ENCODE peak calls at places on chromosomes 13 and 19, in nine cellular contexts. One of them, this sample, is unnamed. For H3K4me1, the result is how much of the 10 kb centered on the place peaks cover.

GRCh38 chr19:37309834-37310575 is 60.9 kb upstream of the ZNF527 start:
- DNase-seq in A549: peak
- DNase-seq in K562: no peak
- DNase-seq in esophagus muscularis mucosa: no peak
- DNase-seq in stomach: no peak
- DNase-seq in tibial nerve: no peak
- DNase-seq in transverse colon: no peak
- DNase-seq in suprapubic skin: peak
- DNase-seq in upper lobe of left lung: no peak
- DNase-seq in this sample: no peak

GRCh38 chr19:56538761-56539263 is at the start of gene ZFP28:
- DNase-seq in A549: no peak
- DNase-seq in K562: no peak
- DNase-seq in esophagus muscularis mucosa: peak
- DNase-seq in stomach: no peak
- DNase-seq in tibial nerve: peak
- DNase-seq in transverse colon: peak
- DNase-seq in suprapubic skin: peak
- DNase-seq in upper lobe of left lung: peak
- DNase-seq in this sample: no peak

GRCh38 chr13:50678464-50679162 is 164.9 kb downstream of the DLEU7 start:
- DNase-seq in A549: no peak
- DNase-seq in K562: no peak
- DNase-seq in esophagus muscularis mucosa: peak
- DNase-seq in stomach: no peak
- DNase-seq in tibial nerve: no peak
- DNase-seq in transverse colon: no peak
- DNase-seq in suprapubic skin: no peak
- DNase-seq in upper lobe of left lung: no peak
- DNase-seq in this sample: no peak

GRCh38 chr19:16895467-16896097 is 6.8 kb downstream of the F2RL3 start:
- DNase-seq in A549: no peak
- DNase-seq in K562: no peak
- DNase-seq in esophagus muscularis mucosa: no peak
- DNase-seq in stomach: no peak
- DNase-seq in tibial nerve: no peak
- DNase-seq in transverse colon: no peak
- DNase-seq in suprapubic skin: no peak
- DNase-seq in upper lobe of left lung: no peak
- DNase-seq in this sample: peak

GRCh38 chr19:38224014-38224862 is at the start of gene DPF1:
- DNase-seq in A549: peak
- DNase-seq in K562: peak
- DNase-seq in esophagus muscularis mucosa: no peak
- DNase-seq in stomach: peak
- DNase-seq in tibial nerve: no peak
- DNase-seq in transverse colon: peak
- DNase-seq in suprapubic skin: no peak
- DNase-seq in upper lobe of left lung: no peak
- DNase-seq in this sample: no peak

GRCh38 chr13:89269737-89270136 is 1598.6 kb downstream of the SLITRK5 start:
- DNase-seq in A549: no peak
- DNase-seq in K562: no peak
- DNase-seq in esophagus muscularis mucosa: no peak
- DNase-seq in stomach: no peak
- DNase-seq in tibial nerve: no peak
- DNase-seq in transverse colon: no peak
- DNase-seq in suprapubic skin: no peak
- DNase-seq in upper lobe of left lung: no peak
- DNase-seq in this sample: no peak

GRCh38 chr19:54432144-54432738 is 16.8 kb upstream of the LENG8 start:
- DNase-seq in A549: no peak
- DNase-seq in K562: no peak
- DNase-seq in esophagus muscularis mucosa: no peak
- DNase-seq in stomach: no peak
- DNase-seq in tibial nerve: no peak
- DNase-seq in transverse colon: no peak
- DNase-seq in suprapubic skin: no peak
- DNase-seq in upper lobe of left lung: no peak
- DNase-seq in this sample: no peak

GRCh38 chr13:39913928-39914327 is 258.5 kb downstream of the COG6 start:
- DNase-seq in A549: no peak
- DNase-seq in K562: no peak
- DNase-seq in esophagus muscularis mucosa: no peak
- DNase-seq in stomach: no peak
- DNase-seq in tibial nerve: peak
- DNase-seq in transverse colon: no peak
- DNase-seq in suprapubic skin: no peak
- DNase-seq in upper lobe of left lung: no peak
- DNase-seq in this sample: no peak

GRCh38 chr13:109256866-109257760 is 529.3 kb downstream of the IRS2 start:
- DNase-seq in A549: peak
- DNase-seq in K562: no peak
- DNase-seq in esophagus muscularis mucosa: no peak
- DNase-seq in stomach: no peak
- DNase-seq in tibial nerve: no peak
- DNase-seq in transverse colon: no peak
- DNase-seq in suprapubic skin: no peak
- DNase-seq in upper lobe of left lung: peak
- DNase-seq in this sample: no peak

GRCh38 chr13:42075517-42075916 is 27.1 kb downstream of the DGKH start:
- DNase-seq in A549: no peak
- DNase-seq in K562: no peak
- DNase-seq in esophagus muscularis mucosa: no peak
- DNase-seq in stomach: no peak
- DNase-seq in tibial nerve: no peak
- DNase-seq in transverse colon: no peak
- DNase-seq in suprapubic skin: no peak
- DNase-seq in upper lobe of left lung: no peak
- DNase-seq in this sample: no peak

GRCh38 chr19:39512964-39513363 is 2.0 kb upstream of the SELENOV start:
- DNase-seq in A549: no peak
- DNase-seq in K562: no peak
- DNase-seq in esophagus muscularis mucosa: no peak
- DNase-seq in stomach: no peak
- DNase-seq in tibial nerve: no peak
- DNase-seq in transverse colon: no peak
- DNase-seq in suprapubic skin: no peak
- DNase-seq in upper lobe of left lung: no peak
- DNase-seq in this sample: no peak

GRCh38 chr13:89514534-89515312 is 1832.8 kb upstream of the MIR17HG start:
- DNase-seq in A549: peak
- DNase-seq in K562: no peak
- DNase-seq in esophagus muscularis mucosa: no peak
- DNase-seq in stomach: no peak
- DNase-seq in tibial nerve: no peak
- DNase-seq in transverse colon: no peak
- DNase-seq in suprapubic skin: no peak
- DNase-seq in upper lobe of left lung: peak
- DNase-seq in this sample: no peak

GRCh38 chr19:38714354-38714778 is 29.9 kb downstream of the CAPN12 start:
- DNase-seq in A549: no peak
- DNase-seq in K562: no peak
- DNase-seq in esophagus muscularis mucosa: no peak
- DNase-seq in stomach: peak
- DNase-seq in tibial nerve: no peak
- DNase-seq in transverse colon: no peak
- DNase-seq in suprapubic skin: no peak
- DNase-seq in upper lobe of left lung: no peak
- DNase-seq in this sample: no peak

GRCh38 chr19:13920940-13921744 is 15.1 kb downstream of the CC2D1A start:
- DNase-seq in A549: peak
- DNase-seq in K562: peak
- DNase-seq in esophagus muscularis mucosa: no peak
- DNase-seq in stomach: no peak
- DNase-seq in tibial nerve: peak
- DNase-seq in transverse colon: no peak
- DNase-seq in suprapubic skin: no peak
- DNase-seq in upper lobe of left lung: peak
- DNase-seq in this sample: no peak

GRCh38 chr19:47860602-47861297 is 1.7 kb downstream of the TPRX2 start:
- DNase-seq in A549: no peak
- DNase-seq in K562: no peak
- DNase-seq in esophagus muscularis mucosa: no peak
- DNase-seq in stomach: no peak
- DNase-seq in tibial nerve: no peak
- DNase-seq in transverse colon: no peak
- DNase-seq in suprapubic skin: no peak
- DNase-seq in upper lobe of left lung: no peak
- DNase-seq in this sample: no peak

GRCh38 chr19:55132453-55133129 is 15.2 kb upstream of the PPP1R12C start:
- DNase-seq in A549: no peak
- DNase-seq in K562: no peak
- DNase-seq in esophagus muscularis mucosa: no peak
- DNase-seq in stomach: no peak
- DNase-seq in tibial nerve: no peak
- DNase-seq in transverse colon: no peak
- DNase-seq in suprapubic skin: no peak
- DNase-seq in upper lobe of left lung: no peak
- DNase-seq in this sample: no peak

GRCh38 chr19:39003188-39003587 is 27.6 kb upstream of the FBXO17 start:
- DNase-seq in A549: no peak
- DNase-seq in K562: no peak
- DNase-seq in esophagus muscularis mucosa: no peak
- DNase-seq in stomach: no peak
- DNase-seq in tibial nerve: no peak
- DNase-seq in transverse colon: no peak
- DNase-seq in suprapubic skin: no peak
- DNase-seq in upper lobe of left lung: no peak
- DNase-seq in this sample: no peak

GRCh38 chr13:54879036-54879435 is 1850.4 kb downstream of the OLFM4 start:
- DNase-seq in A549: no peak
- DNase-seq in K562: no peak
- DNase-seq in esophagus muscularis mucosa: no peak
- DNase-seq in stomach: no peak
- DNase-seq in tibial nerve: no peak
- DNase-seq in transverse colon: no peak
- DNase-seq in suprapubic skin: no peak
- DNase-seq in upper lobe of left lung: no peak
- DNase-seq in this sample: no peak

GRCh38 chr19:4516939-4517300 is 1.4 kb downstream of the PLIN4 start:
- DNase-seq in A549: no peak
- DNase-seq in K562: no peak
- DNase-seq in esophagus muscularis mucosa: no peak
- DNase-seq in stomach: no peak
- DNase-seq in tibial nerve: no peak
- DNase-seq in transverse colon: no peak
- DNase-seq in suprapubic skin: no peak
- DNase-seq in upper lobe of left lung: no peak
- DNase-seq in this sample: no peak
- H3K4me1 ChIP-seq in A549: under half
- H3K4me1 ChIP-seq in K562: under half
- H3K4me1 ChIP-seq in esophagus muscularis mucosa: under half
- H3K4me1 ChIP-seq in stomach: under half
- H3K4me1 ChIP-seq in tibial nerve: under half
- H3K4me1 ChIP-seq in transverse colon: under half
- H3K4me1 ChIP-seq in suprapubic skin: under half
- H3K4me1 ChIP-seq in upper lobe of left lung: under half
- H3K4me1 ChIP-seq in this sample: under half

GRCh38 chr19:10408511-10409291 is 5.4 kb upstream of the CDC37 start:
- DNase-seq in A549: no peak
- DNase-seq in K562: no peak
- DNase-seq in esophagus muscularis mucosa: no peak
- DNase-seq in stomach: no peak
- DNase-seq in tibial nerve: no peak
- DNase-seq in transverse colon: peak
- DNase-seq in suprapubic skin: no peak
- DNase-seq in upper lobe of left lung: peak
- DNase-seq in this sample: no peak
- TF ChIP-seq EP300 in A549: no peak
- TF ChIP-seq EP300 in K562: no peak
- TF ChIP-seq EP300 in esophagus muscularis mucosa: no peak
- TF ChIP-seq EP300 in stomach: no peak
- TF ChIP-seq EP300 in tibial nerve: no peak
- TF ChIP-seq EP300 in transverse colon: no peak
- TF ChIP-seq EP300 in suprapubic skin: no peak
- TF ChIP-seq EP300 in upper lobe of left lung: no peak
- TF ChIP-seq EP300 in this sample: no peak

GRCh38 chr13:43359536-43359935 is 336.1 kb downstream of the DNAJC15 start:
- DNase-seq in A549: no peak
- DNase-seq in K562: no peak
- DNase-seq in esophagus muscularis mucosa: no peak
- DNase-seq in stomach: no peak
- DNase-seq in tibial nerve: no peak
- DNase-seq in transverse colon: no peak
- DNase-seq in suprapubic skin: no peak
- DNase-seq in upper lobe of left lung: no peak
- DNase-seq in this sample: no peak

GRCh38 chr13:43357435-43358065 is 334.2 kb downstream of the DNAJC15 start:
- DNase-seq in A549: no peak
- DNase-seq in K562: no peak
- DNase-seq in esophagus muscularis mucosa: no peak
- DNase-seq in stomach: no peak
- DNase-seq in tibial nerve: no peak
- DNase-seq in transverse colon: no peak
- DNase-seq in suprapubic skin: no peak
- DNase-seq in upper lobe of left lung: no peak
- DNase-seq in this sample: peak

GRCh38 chr13:43356566-43356965 is 333.2 kb downstream of the DNAJC15 start:
- DNase-seq in A549: no peak
- DNase-seq in K562: no peak
- DNase-seq in esophagus muscularis mucosa: no peak
- DNase-seq in stomach: no peak
- DNase-seq in tibial nerve: no peak
- DNase-seq in transverse colon: no peak
- DNase-seq in suprapubic skin: no peak
- DNase-seq in upper lobe of left lung: no peak
- DNase-seq in this sample: no peak

GRCh38 chr13:43354147-43354945 is 331.0 kb downstream of the DNAJC15 start:
- DNase-seq in A549: no peak
- DNase-seq in K562: no peak
- DNase-seq in esophagus muscularis mucosa: no peak
- DNase-seq in stomach: no peak
- DNase-seq in tibial nerve: no peak
- DNase-seq in transverse colon: no peak
- DNase-seq in suprapubic skin: no peak
- DNase-seq in upper lobe of left lung: no peak
- DNase-seq in this sample: no peak

GRCh38 chr13:43355774-43356173 is 332.4 kb downstream of the DNAJC15 start:
- DNase-seq in A549: no peak
- DNase-seq in K562: no peak
- DNase-seq in esophagus muscularis mucosa: no peak
- DNase-seq in stomach: no peak
- DNase-seq in tibial nerve: no peak
- DNase-seq in transverse colon: no peak
- DNase-seq in suprapubic skin: no peak
- DNase-seq in upper lobe of left lung: no peak
- DNase-seq in this sample: no peak
- H3K4me1 ChIP-seq in A549: under half
- H3K4me1 ChIP-seq in K562: under half
- H3K4me1 ChIP-seq in esophagus muscularis mucosa: under half
- H3K4me1 ChIP-seq in stomach: under half
- H3K4me1 ChIP-seq in tibial nerve: under half
- H3K4me1 ChIP-seq in transverse colon: under half
- H3K4me1 ChIP-seq in suprapubic skin: under half
- H3K4me1 ChIP-seq in upper lobe of left lung: under half
- H3K4me1 ChIP-seq in this sample: under half

GRCh38 chr13:105441406-105441805 is 1094.1 kb downstream of the EFNB2 start:
- DNase-seq in A549: peak
- DNase-seq in K562: no peak
- DNase-seq in esophagus muscularis mucosa: no peak
- DNase-seq in stomach: no peak
- DNase-seq in tibial nerve: no peak
- DNase-seq in transverse colon: no peak
- DNase-seq in suprapubic skin: no peak
- DNase-seq in upper lobe of left lung: no peak
- DNase-seq in this sample: no peak
- TF ChIP-seq EP300 in A549: no peak
- TF ChIP-seq EP300 in K562: no peak
- TF ChIP-seq EP300 in esophagus muscularis mucosa: no peak
- TF ChIP-seq EP300 in stomach: no peak
- TF ChIP-seq EP300 in tibial nerve: no peak
- TF ChIP-seq EP300 in transverse colon: no peak
- TF ChIP-seq EP300 in suprapubic skin: no peak
- TF ChIP-seq EP300 in upper lobe of left lung: no peak
- TF ChIP-seq EP300 in this sample: no peak

This sample was measured in ovary.